ENCODE peak calls at places on chromosomes 16 and 17, in eight cellular contexts. M, W, P, D, R, Z, E and L are unnamed samples.

GRCh38 chr17:9220466-9221230 is 199.3 kb downstream of the NTN1 start:
- DNase-seq in D (no peak), R (no peak), E (no peak), Z (no peak), M (no peak), P (no peak), W (no peak), L (no peak)

GRCh38 chr17:8696951-8697745 is 47.5 kb downstream of the CCDC42 start:
- DNase-seq in Z (peak; percentile 82), M (no peak), P (no peak), E (peak; percentile 53), D (no peak), R (no peak), W (no peak), L (no peak)

GRCh38 chr16:89410322-89410721 is 80.0 kb downstream of the ANKRD11 start:
- DNase-seq in W (no peak), M (no peak), D (no peak), P (no peak), E (no peak), R (no peak), Z (no peak), L (no peak)

GRCh38 chr17:32916134-32916533 is 11.8 kb upstream of the TMEM98 start:
- DNase-seq in M (no peak), P (no peak), E (no peak), R (no peak), Z (no peak), D (no peak), W (no peak), L (no peak)

GRCh38 chr16:12146966-12147365 is 170.4 kb downstream of the SNX29 start:
- DNase-seq in Z (no peak), D (no peak), M (no peak), E (no peak), R (no peak), W (no peak), P (no peak), L (no peak)

GRCh38 chr17:14004927-14005630 is 64.2 kb upstream of the COX10 start:
- DNase-seq in E (no peak), Z (no peak), W (no peak), P (no peak), D (no peak), R (no peak), M (no peak), L (no peak)

GRCh38 chr17:68501074-68501473 is 11.2 kb upstream of the PRKAR1A start:
- DNase-seq in E (no peak), M (no peak), W (no peak), P (no peak), R (no peak), D (no peak), Z (no peak), L (no peak)

GRCh38 chr16:3716831-3717234 is 491 bp downstream of the TRAP1 start:
- DNase-seq in R (no peak), D (no peak), E (no peak), M (no peak), P (peak; percentile 52), Z (peak; percentile 60), W (no peak), L (peak; percentile 50)

GRCh38 chr17:65194670-65195334 is 57.6 kb downstream of the RGS9 start:
- DNase-seq in D (no peak), Z (peak; percentile 26), P (no peak), R (no peak), E (no peak), M (no peak), W (no peak), L (no peak)

GRCh38 chr16:19696312-19696711 is 21.7 kb downstream of the KNOP1 start:
- DNase-seq in W (peak; percentile 81), M (peak; percentile 94), Z (no peak), E (no peak), P (peak; percentile 74), R (peak; percentile 90), D (peak; percentile 73), L (peak; percentile 87)

GRCh38 chr17:13480877-13481276 is 120.9 kb downstream of the HS3ST3A1 start:
- DNase-seq in W (no peak), P (no peak), R (no peak), M (no peak), E (no peak), Z (peak; percentile 11), D (no peak), L (no peak)

GRCh38 chr16:3553138-3553923 is 23.9 kb downstream of the NLRC3 start:
- DNase-seq in D (no peak), Z (peak; percentile 97), W (no peak), R (no peak), E (no peak), P (no peak), M (no peak), L (no peak)

GRCh38 chr17:75012320-75013076 is at the start of gene MRPL58:
- DNase-seq in D (peak; percentile 93), M (peak; percentile 87), Z (peak; percentile 97), R (peak; percentile 93), E (peak; percentile 95), W (peak; percentile 53), P (peak; percentile 90), L (peak; percentile 80)

GRCh38 chr17:21774263-21774662 is 81.9 kb downstream of the KCNJ18 start:
- DNase-seq in E (no peak), W (no peak), P (no peak), Z (no peak), D (peak; percentile 48), R (no peak), M (no peak), L (no peak)

GRCh38 chr16:66578596-66579531 is at the start of gene CMTM2:
- DNase-seq in M (no peak), W (no peak), P (no peak), D (no peak), R (no peak), Z (peak; percentile 61), E (peak; percentile 85), L (no peak)

GRCh38 chr16:47013910-47014309 is 40.4 kb upstream of the DNAJA2 start:
- DNase-seq in D (no peak), M (no peak), R (no peak), Z (peak; percentile 33), W (no peak), E (peak; percentile 76), P (no peak), L (no peak)

GRCh38 chr17:51703364-51704341 is 443.3 kb downstream of the UTP18 start:
- DNase-seq in Z (no peak), W (peak; percentile 33), D (no peak), E (no peak), P (no peak), R (no peak), M (peak; percentile 49), L (peak; percentile 91)

GRCh38 chr16:77457046-77457445 is 22.2 kb upstream of the ADAMTS18 start:
- DNase-seq in P (no peak), R (no peak), D (no peak), W (no peak), M (peak; percentile 50), Z (no peak), E (no peak), L (no peak)

GRCh38 chr17:54992797-54993639 is 24.5 kb downstream of the STXBP4 start:
- DNase-seq in P (no peak), Z (peak; percentile 86), E (no peak), W (no peak), R (no peak), D (no peak), M (peak; percentile 72), L (peak; percentile 63)

GRCh38 chr16:85231959-85232358 is 119.7 kb upstream of the CIBAR2 start:
- DNase-seq in M (peak; percentile 78), E (no peak), P (no peak), Z (no peak), W (no peak), D (no peak), R (no peak), L (no peak)

DNA sequence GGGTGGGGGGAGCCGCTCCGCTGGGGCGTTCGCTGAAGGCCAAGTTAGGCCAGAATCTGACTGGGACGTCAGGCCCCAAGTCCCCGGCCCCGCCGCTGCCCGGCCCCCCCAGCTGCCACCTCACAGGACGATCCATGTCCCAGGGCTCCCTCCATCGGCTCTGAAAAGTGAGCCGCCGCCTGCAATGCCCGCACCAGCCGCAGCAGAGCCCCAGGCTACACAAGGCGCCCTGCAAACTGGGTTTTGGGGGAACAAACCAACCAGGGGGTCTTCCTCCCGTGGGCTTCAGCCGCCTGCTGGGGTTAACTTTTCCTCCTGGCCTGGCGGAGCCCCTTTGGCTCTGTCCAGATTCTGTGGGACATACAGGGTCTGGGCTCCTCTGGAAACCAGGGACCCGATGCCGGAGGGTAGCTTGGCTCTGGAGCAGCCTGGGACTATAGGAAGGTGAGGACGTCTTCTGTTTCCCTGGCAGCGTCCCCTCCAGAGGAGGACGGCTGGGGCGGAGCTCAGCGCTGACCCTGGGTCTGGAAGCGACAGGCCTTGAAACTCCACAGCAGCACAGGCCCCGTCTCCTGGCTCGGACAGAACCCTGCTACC is 835 bp downstream of the NME4 start:
- DNase-seq in M (peak; percentile 62), R (peak; percentile 93), Z (peak; percentile 87), E (peak; percentile 93), W (peak; percentile 56), D (peak; percentile 86), P (peak; percentile 78), L (peak; percentile 47)
- TF ChIP-seq CTCF in M (peak; percentile 62), R (peak; percentile 79), Z (peak; percentile 3), E (peak; percentile 57), W (peak; percentile 35), D (peak; percentile 41), P (peak; percentile 39), L (peak; percentile 11)

GRCh38 chr16:10947211-10947787 is 2.9 kb downstream of the CLEC16A start:
- DNase-seq in Z (no peak), D (peak; percentile 63), R (no peak), M (no peak), E (no peak), P (no peak), W (no peak), L (no peak)

GRCh38 chr16:10951016-10951415 is 6.7 kb downstream of the CLEC16A start:
- DNase-seq in M (no peak), Z (no peak), D (no peak), E (no peak), W (no peak), R (no peak), P (no peak), L (no peak)

GRCh38 chr16:10950393-10950792 is 6.0 kb downstream of the CLEC16A start:
- DNase-seq in W (no peak), R (no peak), P (no peak), Z (no peak), E (no peak), M (peak; percentile 19), D (peak; percentile 40), L (peak; percentile 20)

GRCh38 chr16:10946308-10946707 is 1.9 kb downstream of the CLEC16A start:
- DNase-seq in M (no peak), R (no peak), D (peak; percentile 77), Z (peak; percentile 83), P (no peak), E (no peak), W (no peak), L (peak; percentile 33)

GRCh38 chr16:10949424-10949970 is 5.1 kb downstream of the CLEC16A start:
- DNase-seq in E (no peak), D (no peak), P (no peak), Z (peak; percentile 86), R (no peak), M (peak; percentile 71), W (no peak), L (peak; percentile 65)
- TF ChIP-seq CTCF in E (no peak), D (no peak), P (peak; percentile 9), Z (peak; percentile 36), R (no peak), M (peak; percentile 7), W (no peak), L (no peak)

GRCh38 chr17:57584050-57584551 is 161.0 kb downstream of the CCDC182 start:
- DNase-seq in R (no peak), E (peak; percentile 40), M (no peak), D (no peak), W (no peak), P (no peak), Z (no peak), L (no peak)
- TF ChIP-seq CTCF in R (no peak), E (no peak), M (no peak), D (no peak), W (no peak), P (no peak), Z (peak; percentile 28), L (no peak)

GRCh38 chr17:50560931-50561750 is 626 bp downstream of the CACNA1G start:
- DNase-seq in E (peak; percentile 85), W (no peak), D (no peak), M (no peak), R (no peak), P (no peak), Z (peak; percentile 55), L (no peak)
- TF ChIP-seq CTCF in E (no peak), W (no peak), D (no peak), M (no peak), R (no peak), P (no peak), Z (no peak), L (no peak)